ENCODE peak calls at places on chromosomes 2 and 18, in ten cellular contexts. One of them, this sample, is unnamed.
A peak's percentile ranks its signal among the peaks of the same experiment; 100 is the strongest.

GRCh38 chr2:109054865-109055264 is 65.8 kb upstream of the EDAR start:
- DNase-seq in HT-29: no peak
- DNase-seq in activated naive CD8-positive, alpha-beta T cell treated with anti-CD3 and anti-CD28 coated beads, Interleukin-2, amount 50 U/mL, for 24 hours: no peak
- DNase-seq in HT1080: no peak
- DNase-seq in activated CD4-positive, alpha-beta T cell treated with anti-CD3 and anti-CD28 coated beads, Interleukin-2, amount 10 ng/mL, durations not matched to agents 7 days and 5 days: no peak
- DNase-seq in type B pancreatic cell: no peak
- DNase-seq in ACHN: no peak
- DNase-seq in NCI-H226: no peak
- DNase-seq in M059J: no peak
- DNase-seq in stomach: no peak
- DNase-seq in this sample: no peak

GRCh38 chr2:120446236-120447121 is 100.5 kb downstream of the INHBB start:
- DNase-seq in M059J: no peak
- DNase-seq in activated CD4-positive, alpha-beta T cell treated with anti-CD3 and anti-CD28 coated beads, Interleukin-2, amount 10 ng/mL, durations not matched to agents 7 days and 5 days: no peak
- DNase-seq in stomach: no peak
- DNase-seq in activated naive CD8-positive, alpha-beta T cell treated with anti-CD3 and anti-CD28 coated beads, Interleukin-2, amount 50 U/mL, for 24 hours: no peak
- DNase-seq in HT1080: no peak
- DNase-seq in NCI-H226: no peak
- DNase-seq in ACHN: no peak
- DNase-seq in HT-29: no peak
- DNase-seq in type B pancreatic cell: no peak
- DNase-seq in this sample: no peak

GRCh38 chr2:133063792-133064191 is 393.8 kb upstream of the LYPD1 start:
- DNase-seq in activated naive CD8-positive, alpha-beta T cell treated with anti-CD3 and anti-CD28 coated beads, Interleukin-2, amount 50 U/mL, for 24 hours: no peak
- DNase-seq in HT-29: peak; percentile 18
- DNase-seq in stomach: no peak
- DNase-seq in NCI-H226: no peak
- DNase-seq in ACHN: peak; percentile 57
- DNase-seq in HT1080: peak; percentile 6
- DNase-seq in M059J: no peak
- DNase-seq in type B pancreatic cell: no peak
- DNase-seq in activated CD4-positive, alpha-beta T cell treated with anti-CD3 and anti-CD28 coated beads, Interleukin-2, amount 10 ng/mL, durations not matched to agents 7 days and 5 days: peak; percentile 8
- DNase-seq in this sample: no peak

GRCh38 chr2:74107071-74107470 is 40.6 kb downstream of the BOLA3 start:
- DNase-seq in HT1080: no peak
- DNase-seq in stomach: no peak
- DNase-seq in M059J: no peak
- DNase-seq in activated naive CD8-positive, alpha-beta T cell treated with anti-CD3 and anti-CD28 coated beads, Interleukin-2, amount 50 U/mL, for 24 hours: no peak
- DNase-seq in activated CD4-positive, alpha-beta T cell treated with anti-CD3 and anti-CD28 coated beads, Interleukin-2, amount 10 ng/mL, durations not matched to agents 7 days and 5 days: no peak
- DNase-seq in NCI-H226: no peak
- DNase-seq in HT-29: no peak
- DNase-seq in ACHN: no peak
- DNase-seq in type B pancreatic cell: no peak
- DNase-seq in this sample: no peak

GRCh38 chr18:3256693-3257626 is 5.0 kb upstream of the MYL12B start:
- DNase-seq in stomach: peak; percentile 49
- DNase-seq in NCI-H226: peak; percentile 57
- DNase-seq in HT1080: peak; percentile 9
- DNase-seq in activated CD4-positive, alpha-beta T cell treated with anti-CD3 and anti-CD28 coated beads, Interleukin-2, amount 10 ng/mL, durations not matched to agents 7 days and 5 days: no peak
- DNase-seq in ACHN: no peak
- DNase-seq in HT-29: no peak
- DNase-seq in type B pancreatic cell: no peak
- DNase-seq in M059J: peak; percentile 67
- DNase-seq in activated naive CD8-positive, alpha-beta T cell treated with anti-CD3 and anti-CD28 coated beads, Interleukin-2, amount 50 U/mL, for 24 hours: no peak
- DNase-seq in this sample: no peak

GRCh38 chr2:36512705-36513104 is 85.3 kb downstream of the FEZ2 start:
- DNase-seq in M059J: no peak
- DNase-seq in HT-29: no peak
- DNase-seq in ACHN: no peak
- DNase-seq in NCI-H226: no peak
- DNase-seq in type B pancreatic cell: no peak
- DNase-seq in activated naive CD8-positive, alpha-beta T cell treated with anti-CD3 and anti-CD28 coated beads, Interleukin-2, amount 50 U/mL, for 24 hours: no peak
- DNase-seq in activated CD4-positive, alpha-beta T cell treated with anti-CD3 and anti-CD28 coated beads, Interleukin-2, amount 10 ng/mL, durations not matched to agents 7 days and 5 days: no peak
- DNase-seq in HT1080: no peak
- DNase-seq in stomach: no peak
- DNase-seq in this sample: no peak

GRCh38 chr2:201930831-201931230 is 102.8 kb upstream of the FZD7 start:
- DNase-seq in HT1080: peak; percentile 29
- DNase-seq in type B pancreatic cell: no peak
- DNase-seq in ACHN: no peak
- DNase-seq in M059J: peak; percentile 52
- DNase-seq in activated CD4-positive, alpha-beta T cell treated with anti-CD3 and anti-CD28 coated beads, Interleukin-2, amount 10 ng/mL, durations not matched to agents 7 days and 5 days: no peak
- DNase-seq in activated naive CD8-positive, alpha-beta T cell treated with anti-CD3 and anti-CD28 coated beads, Interleukin-2, amount 50 U/mL, for 24 hours: no peak
- DNase-seq in NCI-H226: no peak
- DNase-seq in stomach: no peak
- DNase-seq in HT-29: no peak
- DNase-seq in this sample: no peak

GRCh38 chr2:157058161-157058560 is 199.3 kb upstream of the GALNT5 start:
- DNase-seq in M059J: no peak
- DNase-seq in ACHN: no peak
- DNase-seq in HT-29: no peak
- DNase-seq in HT1080: no peak
- DNase-seq in NCI-H226: no peak
- DNase-seq in stomach: no peak
- DNase-seq in activated CD4-positive, alpha-beta T cell treated with anti-CD3 and anti-CD28 coated beads, Interleukin-2, amount 10 ng/mL, durations not matched to agents 7 days and 5 days: no peak
- DNase-seq in type B pancreatic cell: no peak
- DNase-seq in activated naive CD8-positive, alpha-beta T cell treated with anti-CD3 and anti-CD28 coated beads, Interleukin-2, amount 50 U/mL, for 24 hours: no peak
- DNase-seq in this sample: no peak

GRCh38 chr18:12599543-12599942 is 58.4 kb downstream of the SPIRE1 start:
- DNase-seq in activated CD4-positive, alpha-beta T cell treated with anti-CD3 and anti-CD28 coated beads, Interleukin-2, amount 10 ng/mL, durations not matched to agents 7 days and 5 days: no peak
- DNase-seq in NCI-H226: no peak
- DNase-seq in M059J: peak; percentile 38
- DNase-seq in ACHN: no peak
- DNase-seq in HT1080: no peak
- DNase-seq in activated naive CD8-positive, alpha-beta T cell treated with anti-CD3 and anti-CD28 coated beads, Interleukin-2, amount 50 U/mL, for 24 hours: no peak
- DNase-seq in stomach: no peak
- DNase-seq in HT-29: no peak
- DNase-seq in type B pancreatic cell: no peak
- DNase-seq in this sample: no peak

GRCh38 chr2:65749549-65749948 is 317.1 kb upstream of the SPRED2 start:
- DNase-seq in type B pancreatic cell: no peak
- DNase-seq in M059J: peak; percentile 47
- DNase-seq in activated CD4-positive, alpha-beta T cell treated with anti-CD3 and anti-CD28 coated beads, Interleukin-2, amount 10 ng/mL, durations not matched to agents 7 days and 5 days: no peak
- DNase-seq in HT-29: no peak
- DNase-seq in activated naive CD8-positive, alpha-beta T cell treated with anti-CD3 and anti-CD28 coated beads, Interleukin-2, amount 50 U/mL, for 24 hours: no peak
- DNase-seq in HT1080: peak; percentile 77
- DNase-seq in stomach: no peak
- DNase-seq in ACHN: peak; percentile 27
- DNase-seq in NCI-H226: no peak
- DNase-seq in this sample: no peak